ENCODE peak calls at places on chromosome 2, in six cellular contexts. One of them, this sample, is unnamed.
A peak's percentile ranks its signal among the peaks of the same experiment; 100 is the strongest.

GRCh38 chr2:215695876-215696275 is 260.0 kb upstream of the FN1 start:
- DNase-seq in SHP77: no peak
- DNase-seq in fibroblast of the aortic adventitia: no peak
- DNase-seq in AG20443: no peak
- DNase-seq in activated T-helper 1 cell treated with Interleukin-2 at 50 U/mL for 16 hours: no peak
- DNase-seq in activated CD8-positive, alpha-beta memory T cell treated with anti-CD3 and anti-CD28 coated beads for 48 hours: no peak
- DNase-seq in this sample: no peak

GRCh38 chr2:61144697-61145268 is 17.2 kb upstream of the C2orf74 start:
- DNase-seq in SHP77: peak; percentile 100
- DNase-seq in fibroblast of the aortic adventitia: peak; percentile 99
- DNase-seq in AG20443: peak; percentile 100
- DNase-seq in activated T-helper 1 cell treated with Interleukin-2 at 50 U/mL for 16 hours: peak; percentile 84
- DNase-seq in activated CD8-positive, alpha-beta memory T cell treated with anti-CD3 and anti-CD28 coated beads for 48 hours: peak; percentile 87
- DNase-seq in this sample: peak; percentile 98

GRCh38 chr2:102155703-102156515 is 13.4 kb downstream of the IL1R1 start:
- DNase-seq in SHP77: no peak
- DNase-seq in fibroblast of the aortic adventitia: peak; percentile 81
- DNase-seq in AG20443: peak; percentile 48
- DNase-seq in activated T-helper 1 cell treated with Interleukin-2 at 50 U/mL for 16 hours: no peak
- DNase-seq in activated CD8-positive, alpha-beta memory T cell treated with anti-CD3 and anti-CD28 coated beads for 48 hours: no peak
- DNase-seq in this sample: peak; percentile 60

GRCh38 chr2:171383141-171383540 is 50.6 kb downstream of the METTL8 start:
- DNase-seq in SHP77: no peak
- DNase-seq in fibroblast of the aortic adventitia: peak; percentile 15
- DNase-seq in AG20443: no peak
- DNase-seq in activated T-helper 1 cell treated with Interleukin-2 at 50 U/mL for 16 hours: no peak
- DNase-seq in activated CD8-positive, alpha-beta memory T cell treated with anti-CD3 and anti-CD28 coated beads for 48 hours: no peak
- DNase-seq in this sample: no peak

GRCh38 chr2:98818164-98818563 is 87.2 kb upstream of the MGAT4A start:
- DNase-seq in SHP77: no peak
- DNase-seq in fibroblast of the aortic adventitia: no peak
- DNase-seq in AG20443: no peak
- DNase-seq in activated T-helper 1 cell treated with Interleukin-2 at 50 U/mL for 16 hours: no peak
- DNase-seq in activated CD8-positive, alpha-beta memory T cell treated with anti-CD3 and anti-CD28 coated beads for 48 hours: no peak
- DNase-seq in this sample: no peak

GRCh38 chr2:7881038-7881437 is 800.8 kb upstream of the ID2 start:
- DNase-seq in SHP77: no peak
- DNase-seq in fibroblast of the aortic adventitia: peak; percentile 22
- DNase-seq in AG20443: peak; percentile 30
- DNase-seq in activated T-helper 1 cell treated with Interleukin-2 at 50 U/mL for 16 hours: no peak
- DNase-seq in activated CD8-positive, alpha-beta memory T cell treated with anti-CD3 and anti-CD28 coated beads for 48 hours: no peak
- DNase-seq in this sample: no peak

GRCh38 chr2:64655873-64656272 is 2.2 kb upstream of the SERTAD2 start:
- DNase-seq in SHP77: no peak
- DNase-seq in fibroblast of the aortic adventitia: no peak
- DNase-seq in AG20443: no peak
- DNase-seq in activated T-helper 1 cell treated with Interleukin-2 at 50 U/mL for 16 hours: no peak
- DNase-seq in activated CD8-positive, alpha-beta memory T cell treated with anti-CD3 and anti-CD28 coated beads for 48 hours: no peak
- DNase-seq in this sample: no peak

GRCh38 chr2:37456479-37456878 is 112.0 kb downstream of the QPCT start:
- DNase-seq in SHP77: no peak
- DNase-seq in fibroblast of the aortic adventitia: no peak
- DNase-seq in AG20443: no peak
- DNase-seq in activated T-helper 1 cell treated with Interleukin-2 at 50 U/mL for 16 hours: peak; percentile 29
- DNase-seq in activated CD8-positive, alpha-beta memory T cell treated with anti-CD3 and anti-CD28 coated beads for 48 hours: no peak
- DNase-seq in this sample: no peak

GRCh38 chr2:191257934-191258333 is 12.7 kb downstream of the MYO1B start:
- DNase-seq in SHP77: no peak
- DNase-seq in fibroblast of the aortic adventitia: no peak
- DNase-seq in AG20443: no peak
- DNase-seq in activated T-helper 1 cell treated with Interleukin-2 at 50 U/mL for 16 hours: no peak
- DNase-seq in activated CD8-positive, alpha-beta memory T cell treated with anti-CD3 and anti-CD28 coated beads for 48 hours: no peak
- DNase-seq in this sample: no peak

GRCh38 chr2:151071382-151071781 is 190.3 kb downstream of the RBM43 start:
- DNase-seq in SHP77: no peak
- DNase-seq in fibroblast of the aortic adventitia: peak; percentile 78
- DNase-seq in AG20443: peak; percentile 50
- DNase-seq in activated T-helper 1 cell treated with Interleukin-2 at 50 U/mL for 16 hours: no peak
- DNase-seq in activated CD8-positive, alpha-beta memory T cell treated with anti-CD3 and anti-CD28 coated beads for 48 hours: no peak
- DNase-seq in this sample: no peak

GRCh38 chr2:172792711-172793110 is 57.1 kb downstream of the RAPGEF4 start:
- DNase-seq in SHP77: no peak
- DNase-seq in fibroblast of the aortic adventitia: no peak
- DNase-seq in AG20443: no peak
- DNase-seq in activated T-helper 1 cell treated with Interleukin-2 at 50 U/mL for 16 hours: no peak
- DNase-seq in activated CD8-positive, alpha-beta memory T cell treated with anti-CD3 and anti-CD28 coated beads for 48 hours: no peak
- DNase-seq in this sample: no peak

GRCh38 chr2:168434164-168434563 is 21.9 kb upstream of the CERS6 start:
- DNase-seq in SHP77: peak; percentile 69
- DNase-seq in fibroblast of the aortic adventitia: peak; percentile 18
- DNase-seq in AG20443: no peak
- DNase-seq in activated T-helper 1 cell treated with Interleukin-2 at 50 U/mL for 16 hours: no peak
- DNase-seq in activated CD8-positive, alpha-beta memory T cell treated with anti-CD3 and anti-CD28 coated beads for 48 hours: no peak
- DNase-seq in this sample: peak; percentile 52

GRCh38 chr2:149568138-149568537 is 19.4 kb downstream of the MMADHC start:
- DNase-seq in SHP77: no peak
- DNase-seq in fibroblast of the aortic adventitia: no peak
- DNase-seq in AG20443: no peak
- DNase-seq in activated T-helper 1 cell treated with Interleukin-2 at 50 U/mL for 16 hours: no peak
- DNase-seq in activated CD8-positive, alpha-beta memory T cell treated with anti-CD3 and anti-CD28 coated beads for 48 hours: no peak
- DNase-seq in this sample: no peak

GRCh38 chr2:116952254-116952653 is 862.2 kb upstream of the DDX18 start:
- DNase-seq in SHP77: no peak
- DNase-seq in fibroblast of the aortic adventitia: no peak
- DNase-seq in AG20443: no peak
- DNase-seq in activated T-helper 1 cell treated with Interleukin-2 at 50 U/mL for 16 hours: no peak
- DNase-seq in activated CD8-positive, alpha-beta memory T cell treated with anti-CD3 and anti-CD28 coated beads for 48 hours: no peak
- DNase-seq in this sample: no peak

GRCh38 chr2:177273456-177273855 is 8.9 kb upstream of the NFE2L2 start:
- DNase-seq in SHP77: no peak
- DNase-seq in fibroblast of the aortic adventitia: peak; percentile 79
- DNase-seq in AG20443: peak; percentile 18
- DNase-seq in activated T-helper 1 cell treated with Interleukin-2 at 50 U/mL for 16 hours: no peak
- DNase-seq in activated CD8-positive, alpha-beta memory T cell treated with anti-CD3 and anti-CD28 coated beads for 48 hours: no peak
- DNase-seq in this sample: no peak

GRCh38 chr2:121805767-121806145 is 50.3 kb downstream of the TSN start:
- DNase-seq in SHP77: no peak
- DNase-seq in fibroblast of the aortic adventitia: no peak
- DNase-seq in AG20443: no peak
- DNase-seq in activated T-helper 1 cell treated with Interleukin-2 at 50 U/mL for 16 hours: no peak
- DNase-seq in activated CD8-positive, alpha-beta memory T cell treated with anti-CD3 and anti-CD28 coated beads for 48 hours: no peak
- DNase-seq in this sample: no peak

GRCh38 chr2:220188031-220188430 is 560.6 kb downstream of the SLC4A3 start:
- DNase-seq in SHP77: no peak
- DNase-seq in fibroblast of the aortic adventitia: peak; percentile 68
- DNase-seq in AG20443: peak; percentile 59
- DNase-seq in activated T-helper 1 cell treated with Interleukin-2 at 50 U/mL for 16 hours: no peak
- DNase-seq in activated CD8-positive, alpha-beta memory T cell treated with anti-CD3 and anti-CD28 coated beads for 48 hours: no peak
- DNase-seq in this sample: no peak